ENCODE peak calls at places on chromosomes 7 and 10, in eight cellular contexts. H, Z, R, U, P, G, X and K are unnamed samples.

GRCh38 chr7:125061776-125062397 is 132.3 kb upstream of the POT1 start:
- DNase-seq in X (no peak), G (no peak), H (peak), P (no peak), Z (peak), R (peak), U (no peak), K (no peak)

GRCh38 chr10:91545817-91546216 is 87.1 kb downstream of the PPP1R3C start:
- DNase-seq in Z (no peak), X (no peak), G (no peak), U (no peak), H (no peak), R (no peak), P (no peak), K (no peak)

GRCh38 chr7:157805716-157806115 is 468.9 kb downstream of the DNAJB6 start:
- DNase-seq in P (no peak), G (no peak), U (no peak), Z (no peak), H (no peak), X (no peak), R (no peak), K (no peak)

GRCh38 chr10:50896721-50897120 is 11.3 kb upstream of the A1CF start:
- DNase-seq in X (no peak), Z (no peak), P (no peak), R (no peak), G (no peak), H (no peak), U (no peak), K (no peak)

GRCh38 chr10:103690281-103690680 is 165.1 kb downstream of the SH3PXD2A start:
- DNase-seq in U (no peak), R (no peak), P (no peak), H (no peak), Z (no peak), G (no peak), X (no peak), K (no peak)

GRCh38 chr10:59536576-59537014 is 173.1 kb downstream of the SLC16A9 start:
- DNase-seq in P (no peak), G (peak), R (no peak), Z (no peak), U (peak), H (peak), X (no peak), K (no peak)

GRCh38 chr7:146683439-146683838 is 566.8 kb downstream of the CNTNAP2 start:
- DNase-seq in P (no peak), X (no peak), G (no peak), R (no peak), U (no peak), Z (peak), H (peak), K (no peak)

GRCh38 chr7:30032310-30033125 is 4.3 kb downstream of the PLEKHA8 start:
- DNase-seq in P (peak), U (no peak), X (no peak), H (peak), G (no peak), Z (peak), R (no peak), K (no peak)

GRCh38 chr7:128726031-128726430 is 13.1 kb upstream of the CALU start:
- DNase-seq in U (no peak), P (no peak), Z (no peak), G (no peak), R (no peak), X (no peak), H (no peak), K (no peak)

GRCh38 chr7:135353832-135354231 is 120.2 kb downstream of the STRA8 start:
- DNase-seq in H (no peak), G (no peak), U (no peak), R (no peak), Z (peak), P (no peak), X (no peak), K (no peak)

GRCh38 chr10:21926949-21927348 is 76.6 kb downstream of the DNAJC1 start:
- DNase-seq in Z (peak), P (no peak), G (no peak), H (peak), U (peak), R (no peak), X (peak), K (no peak)

GRCh38 chr10:32680803-32681557 is 235.0 kb downstream of the CCDC7 start:
- DNase-seq in Z (no peak), R (no peak), U (no peak), X (no peak), P (no peak), H (no peak), G (no peak), K (no peak)